ENCODE peak calls at places on chromosomes 12 and 14, in ten cellular contexts. N, Z, S, Q, P, G, T, V, C and F are unnamed samples.

GRCh38 chr12:65568517-65568916 is 255.8 kb upstream of the HMGA2 start:
- DNase-seq in N (peak), Z (no peak), S (no peak), Q (no peak), P (no peak), G (no peak), T (no peak), V (peak), C (no peak), F (no peak)

GRCh38 chr12:6384499-6385436 is 806 bp downstream of the LTBR start:
- DNase-seq in N (no peak), Z (peak), S (no peak), Q (no peak), P (no peak), G (no peak), T (no peak), V (peak), C (no peak), F (no peak)

GRCh38 chr14:54579606-54580005 is 12.7 kb downstream of the SAMD4A start:
- DNase-seq in N (peak), Z (no peak), S (no peak), Q (no peak), P (no peak), G (no peak), T (no peak), V (no peak), C (no peak), F (no peak)

GRCh38 chr12:34606749-34607519 is 584.6 kb downstream of the ALG10 start:
- DNase-seq in N (no peak), Z (peak), S (no peak), Q (no peak), P (no peak), G (no peak), T (no peak), V (no peak), C (no peak), F (no peak)

GRCh38 chr14:104968541-104969401 is 9.4 kb downstream of the AHNAK2 start:
- DNase-seq in N (no peak), Z (no peak), S (peak), Q (no peak), P (no peak), G (no peak), T (no peak), V (no peak), C (no peak), F (no peak)

GRCh38 chr12:57765003-57765697 is 1.7 kb downstream of the CYP27B1 start:
- DNase-seq in N (peak), Z (peak), S (no peak), Q (no peak), P (no peak), G (peak), T (peak), V (no peak), C (peak), F (no peak)

GRCh38 chr12:59055204-59055839 is 135.0 kb upstream of the LRIG3 start:
- DNase-seq in N (peak), Z (no peak), S (no peak), Q (no peak), P (peak), G (no peak), T (no peak), V (peak), C (no peak), F (no peak)

GRCh38 chr12:49891012-49891411 is 12.7 kb downstream of the FAIM2 start:
- DNase-seq in N (no peak), Z (no peak), S (no peak), Q (no peak), P (no peak), G (no peak), T (no peak), V (no peak), C (no peak), F (no peak)

GRCh38 chr12:28222081-28222700 is 31.9 kb downstream of the CCDC91 start:
- DNase-seq in N (no peak), Z (no peak), S (no peak), Q (no peak), P (no peak), G (no peak), T (peak), V (no peak), C (peak), F (no peak)

GRCh38 chr14:37116933-37117844 is 55.2 kb downstream of the SLC25A21 start:
- DNase-seq in N (peak), Z (no peak), S (no peak), Q (no peak), P (peak), G (peak), T (no peak), V (peak), C (no peak), F (no peak)

GRCh38 chr12:3520168-3520567 is 29.2 kb downstream of the PRMT8 start:
- DNase-seq in N (no peak), Z (no peak), S (no peak), Q (no peak), P (no peak), G (peak), T (no peak), V (peak), C (no peak), F (no peak)